ENCODE peak calls at places on chromosome 21, in four cellular contexts. E is transverse colon, I is IMR-90, F is GM12878. W is an unnamed sample. For H3K27me3, the result is how much of the 10 kb centered on the place peaks cover.

GRCh38 chr21:32940079-32941014 is 85.4 kb upstream of the OLIG2 start:
- DNase-seq in E (peak), I (peak), F (no peak), W (no peak)

GRCh38 chr21:28298251-28298672 is 694.4 kb downstream of the LTN1 start:
- DNase-seq in F (no peak), E (no peak), I (peak), W (no peak)

GRCh38 chr21:31011412-31011811 is 26.9 kb downstream of the KRTAP19-8 start:
- DNase-seq in F (no peak), I (no peak), E (peak), W (no peak)

GRCh38 chr21:33308586-33309490 is 15.9 kb upstream of the IFNAR1 start:
- DNase-seq in I (peak), E (peak), F (peak), W (no peak)

GRCh38 chr21:32364801-32365200 is 28.0 kb downstream of the URB1 start:
- DNase-seq in F (no peak), I (no peak), E (no peak), W (no peak)

GRCh38 chr21:23725576-23725975 is 1881.7 kb downstream of the MRPL39 start:
- DNase-seq in F (no peak), I (no peak), E (no peak), W (no peak)

GRCh38 chr21:25422610-25423608 is 184.4 kb downstream of the MRPL39 start:
- DNase-seq in E (no peak), F (no peak), I (no peak), W (no peak)

GRCh38 chr21:39675595-39675994 is 62.9 kb downstream of the B3GALT5 start:
- DNase-seq in E (no peak), F (no peak), I (no peak), W (no peak)

GRCh38 chr21:17463441-17463840 is 49.4 kb upstream of the CXADR start:
- DNase-seq in E (no peak), F (no peak), I (peak), W (no peak)

GRCh38 chr21:16908087-16908486 is 604.8 kb upstream of the CXADR start:
- DNase-seq in E (no peak), I (no peak), F (no peak), W (no peak)

GRCh38 chr21:33070921-33071877 is 1.3 kb downstream of the OLIG1 start:
- DNase-seq in I (no peak), F (no peak), E (no peak), W (peak)

GRCh38 chr21:21818898-21819297 is 820.7 kb downstream of the NCAM2 start:
- DNase-seq in I (no peak), E (no peak), F (no peak), W (no peak)

GRCh38 chr21:33640697-33641338 is 723 bp downstream of the CRYZL1 start:
- DNase-seq in E (peak), I (peak), F (no peak), W (no peak)

GRCh38 chr21:33657124-33657842 is 15.0 kb downstream of the ITSN1 start:
- DNase-seq in I (peak), F (no peak), E (peak), W (no peak)

GRCh38 chr21:25710550-25710949 is 24.2 kb downstream of the ATP5PF start:
- DNase-seq in E (no peak), I (no peak), F (no peak), W (no peak)

GRCh38 chr21:32747396-32747795 is 19.6 kb upstream of the SYNJ1 start:
- DNase-seq in E (no peak), I (no peak), F (no peak), W (no peak)

GRCh38 chr21:34941162-34941561 is 107.9 kb downstream of the RUNX1 start:
- DNase-seq in F (no peak), I (no peak), E (no peak), W (no peak)

GRCh38 chr21:34945288-34945687 is 103.8 kb downstream of the RUNX1 start:
- DNase-seq in I (no peak), E (no peak), F (no peak), W (no peak)

GRCh38 chr21:34944015-34944755 is 104.9 kb downstream of the RUNX1 start:
- DNase-seq in E (no peak), F (no peak), I (no peak), W (no peak)

GRCh38 chr21:34939673-34940321 is 109.3 kb downstream of the RUNX1 start:
- DNase-seq in E (no peak), F (no peak), I (no peak), W (no peak)

DNA sequence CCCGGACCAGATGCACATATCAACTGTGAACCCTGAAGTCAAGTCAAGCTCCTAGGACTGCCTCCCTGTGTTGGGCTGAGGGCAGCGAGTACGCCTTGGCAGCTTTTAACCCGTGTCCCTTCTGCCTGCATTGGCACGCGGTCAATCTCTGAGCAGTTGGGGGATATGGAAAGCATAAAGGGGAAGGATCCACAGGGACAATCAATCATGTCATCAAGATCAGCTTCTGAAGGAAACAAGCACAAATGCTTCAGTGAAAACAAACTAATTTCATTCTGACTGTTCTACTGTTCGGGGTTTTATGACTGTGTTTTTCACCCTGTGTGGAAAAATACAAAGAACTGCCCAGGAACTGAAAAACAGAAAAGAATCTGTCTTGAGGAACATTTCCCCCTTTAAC is 106.2 kb downstream of the RUNX1 start:
- DNase-seq in I (no peak), E (no peak), F (no peak), W (no peak)
- H3K27me3 ChIP-seq in I (under half), E (under half), F (under half), W (under half)

DNA sequence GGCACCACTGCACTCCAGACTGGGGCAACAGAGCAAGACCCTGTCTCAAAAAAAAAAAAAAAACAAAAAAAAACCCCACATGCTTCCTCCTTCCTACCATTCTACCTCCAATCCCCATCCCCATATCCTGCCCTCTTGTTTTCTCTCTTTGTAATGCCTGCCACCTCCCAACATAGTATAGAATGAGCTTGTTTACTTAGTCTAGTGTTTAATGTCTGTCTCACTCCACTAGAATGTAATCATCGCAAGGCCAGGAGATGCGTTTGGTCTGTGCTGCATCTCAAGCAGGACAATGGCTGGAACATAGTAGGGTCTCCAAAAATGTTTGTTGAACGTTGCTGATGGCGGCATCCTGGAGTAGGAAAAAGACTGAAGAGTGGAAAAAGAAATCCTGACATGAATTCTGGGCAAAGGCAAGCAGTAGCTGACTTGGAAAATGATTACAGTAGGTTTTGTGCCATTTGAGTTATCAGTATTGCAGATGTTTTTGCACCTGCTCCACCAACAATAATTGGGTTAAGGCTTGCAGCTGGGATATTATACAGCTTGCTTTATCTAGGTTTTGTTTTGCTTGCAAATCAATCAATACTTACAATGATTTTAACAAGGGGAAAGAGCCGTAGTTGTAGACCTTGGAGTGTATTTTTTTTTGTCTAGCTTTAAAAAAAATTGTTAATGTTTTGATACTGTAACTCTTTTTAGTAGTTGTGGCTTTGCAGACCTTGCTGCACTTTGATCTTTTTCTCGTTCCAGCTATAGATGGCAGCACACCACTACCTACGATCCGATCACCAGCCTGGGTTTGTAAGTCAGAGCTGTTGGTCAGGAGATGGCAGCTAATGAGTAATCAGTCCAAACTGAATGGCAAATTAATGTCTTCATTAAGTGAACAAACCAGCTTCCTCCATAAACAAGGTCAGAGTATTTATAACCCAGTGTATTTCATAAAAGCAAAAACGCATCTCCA is 62.4 kb downstream of the BACH1 start:
- DNase-seq in E (no peak), I (peak), F (no peak), W (no peak)
- TF ChIP-seq CTCF in E (no peak), I (no peak), F (peak), W (no peak)

DNA sequence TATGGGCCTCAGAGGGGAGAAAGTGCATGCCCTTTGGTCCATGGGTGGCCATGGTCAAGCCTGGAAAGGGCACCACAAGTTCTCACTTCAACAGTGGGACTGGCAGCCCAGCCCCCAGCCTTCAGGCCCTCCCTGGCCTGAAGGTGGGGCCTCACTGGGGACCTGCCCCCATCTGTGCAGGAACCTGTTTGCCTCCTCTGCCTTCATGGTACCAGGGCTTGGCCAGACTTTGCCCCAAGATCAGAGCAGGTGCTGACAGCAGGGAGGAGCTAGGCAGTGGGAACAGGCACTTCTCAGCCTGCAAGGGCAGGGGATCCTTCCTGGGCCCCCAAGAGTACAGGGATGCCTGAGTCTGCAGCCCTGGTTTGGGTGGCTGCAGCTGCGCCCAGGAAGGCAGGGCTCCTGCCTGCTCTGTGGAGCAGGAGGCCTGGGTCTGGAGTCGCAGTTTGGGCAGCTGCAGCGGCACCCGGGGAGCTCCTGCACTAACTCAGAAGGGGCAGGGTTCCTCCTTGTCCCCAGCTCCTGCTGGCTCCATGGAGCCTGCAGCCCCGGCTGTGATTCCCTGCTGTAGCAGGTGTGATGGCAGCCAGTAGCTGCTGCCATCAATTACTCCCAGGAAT is 460.1 kb upstream of the NCAM2 start:
- DNase-seq in F (no peak), I (no peak), E (no peak), W (no peak)
- TF ChIP-seq POLR2A in F (no peak), I (no peak), E (no peak), W (no peak)

GRCh38 chr21:15449556-15449955 is 280.2 kb upstream of the USP25 start:
- DNase-seq in E (no peak), I (no peak), F (no peak), W (no peak)

GRCh38 chr21:15445327-15445726 is 284.5 kb upstream of the USP25 start:
- DNase-seq in E (no peak), I (no peak), F (peak), W (no peak)

GRCh38 chr21:15444118-15444960 is 285.4 kb upstream of the USP25 start:
- DNase-seq in I (no peak), E (no peak), F (no peak), W (peak)

GRCh38 chr21:15443740-15444117 is 286.1 kb upstream of the USP25 start:
- DNase-seq in I (no peak), F (no peak), E (no peak), W (no peak)

GRCh38 chr21:15446193-15446592 is 283.6 kb upstream of the USP25 start:
- DNase-seq in E (no peak), F (no peak), I (no peak), W (no peak)
- H3K27me3 ChIP-seq in E (under half), F (under half), I (under half), W (under half)

DNA sequence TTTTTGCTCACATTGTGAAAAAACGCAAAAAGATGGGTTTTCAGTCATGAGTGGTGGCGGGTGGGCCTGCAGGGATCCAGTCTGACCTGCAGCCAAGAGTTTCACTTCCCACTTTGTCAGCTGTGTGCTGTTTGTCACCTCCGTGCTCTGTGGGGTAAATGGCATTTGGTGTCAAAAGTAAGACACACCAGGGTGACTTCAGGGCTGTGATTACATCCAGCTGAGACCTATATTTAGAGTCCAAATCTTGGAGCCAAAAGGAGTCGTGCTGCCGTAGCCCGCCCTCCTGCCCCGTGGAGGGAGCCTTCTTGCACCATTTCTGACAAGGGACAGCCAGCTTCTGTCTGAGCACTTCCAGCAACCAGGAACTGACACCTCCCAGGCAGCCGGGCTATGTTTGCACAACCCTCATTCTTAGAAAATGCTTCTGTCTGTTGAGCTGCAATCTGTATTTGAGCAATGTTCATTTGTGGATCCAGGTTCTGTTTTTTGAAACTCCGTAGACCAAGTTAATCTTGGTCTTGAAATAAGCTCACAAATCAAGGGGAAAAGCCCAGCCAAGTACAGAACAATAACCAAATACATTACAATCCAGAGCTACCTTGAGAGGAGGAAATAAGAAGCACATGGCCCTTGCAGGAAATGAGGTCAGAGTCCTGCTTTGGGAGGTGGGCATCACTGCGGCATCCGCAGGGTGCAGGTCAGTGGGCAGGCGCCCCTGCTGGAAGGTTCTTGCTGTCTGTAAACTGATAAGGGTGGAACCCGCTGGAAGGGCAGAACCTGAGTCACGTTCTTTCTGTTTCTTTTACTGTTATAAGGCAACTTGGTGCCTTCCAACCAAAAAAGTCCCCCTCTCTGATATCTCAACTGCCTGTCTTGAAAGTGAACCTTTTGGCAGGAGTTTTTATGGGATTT is 14.4 kb downstream of the ABCG1 start:
- DNase-seq in E (peak), F (peak), I (peak), W (peak)
- TF ChIP-seq CTCF in E (peak), F (peak), I (peak), W (no peak)

GRCh38 chr21:43585924-43586411 is 73.3 kb downstream of the HSF2BP start:
- DNase-seq in I (peak), F (no peak), E (no peak), W (no peak)
- TF ChIP-seq POLR2A in I (no peak), F (no peak), E (no peak), W (peak)

GRCh38 chr21:45622416-45623097 is 21.0 kb upstream of the PCBP3 start:
- DNase-seq in I (no peak), F (no peak), E (no peak), W (no peak)
- H3K27me3 ChIP-seq in I (under half), F (under half), E (under half), W (under half)

GRCh38 chr21:35648512-35648911 is 411.8 kb downstream of the SETD4 start:
- DNase-seq in F (no peak), E (no peak), I (no peak), W (peak)
- TF ChIP-seq CTCF in F (no peak), E (no peak), I (no peak), W (peak)

GRCh38 chr21:37072988-37073416 is at the start of the genes PIGP and TTC3:
- DNase-seq in I (peak), E (peak), F (peak), W (peak)

GRCh38 chr21:37072239-37072987 is 458 bp downstream of the PIGP start:
- DNase-seq in E (peak), F (no peak), I (peak), W (peak)

GRCh38 chr21:37074546-37074945 is 1.5 kb downstream of the TTC3 start:
- DNase-seq in E (no peak), F (no peak), I (no peak), W (no peak)

GRCh38 chr21:37074195-37074510 is 1.1 kb downstream of the TTC3 start:
- DNase-seq in F (no peak), I (no peak), E (no peak), W (peak)

GRCh38 chr21:37073417-37074194 is 552 bp downstream of the TTC3 start:
- DNase-seq in I (peak), E (peak), F (no peak), W (peak)
- TF ChIP-seq POLR2A in I (peak), E (no peak), F (peak), W (no peak)

DNA sequence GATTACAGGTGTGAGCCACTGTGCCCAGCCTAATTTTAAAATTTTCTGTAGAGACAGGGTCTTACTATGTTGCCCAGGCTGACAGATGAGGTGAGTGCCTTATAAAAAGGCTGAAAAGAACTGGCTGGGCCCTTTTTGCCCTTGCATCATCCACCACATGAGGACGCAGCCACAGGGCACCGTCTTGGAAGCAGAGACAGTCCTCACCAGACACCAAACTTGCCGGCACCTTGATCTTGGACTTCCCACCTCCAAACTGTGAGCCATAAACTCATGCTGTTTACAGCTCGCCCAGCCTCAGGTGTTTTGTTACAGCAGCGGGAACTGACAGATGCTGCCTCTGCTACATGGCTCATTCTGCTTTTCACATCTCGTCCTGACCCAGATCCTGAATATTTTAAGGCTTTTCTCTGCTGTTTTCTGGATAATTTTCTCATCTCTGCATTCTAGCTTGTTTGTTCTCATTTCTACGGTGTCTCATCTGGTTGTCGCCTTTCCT is 19.1 kb upstream of the PCBP3 start:
- DNase-seq in E (no peak), F (no peak), I (no peak), W (peak)
- H3K27me3 ChIP-seq in E (under half), F (under half), I (under half), W (under half)